ENCODE peak calls at places on chromosomes 3 and 15, in seven cellular contexts. One of them, this sample, is unnamed.

GRCh38 chr15:60074181-60074885 is 70.2 kb downstream of the FOXB1 start:
- DNase-seq in H1: no peak
- DNase-seq in HepG2: no peak
- DNase-seq in K562: no peak
- DNase-seq in SK-N-SH: no peak
- DNase-seq in GM12878: no peak
- DNase-seq in GM12892: no peak
- DNase-seq in this sample: no peak

GRCh38 chr3:67593761-67594234 is 60.6 kb downstream of the SUCLG2 start:
- DNase-seq in H1: peak
- DNase-seq in HepG2: peak
- DNase-seq in K562: peak
- DNase-seq in SK-N-SH: no peak
- DNase-seq in GM12878: no peak
- DNase-seq in GM12892: no peak
- DNase-seq in this sample: no peak

GRCh38 chr3:122305818-122306621 is 19.0 kb upstream of the CSTA start:
- DNase-seq in H1: no peak
- DNase-seq in HepG2: peak
- DNase-seq in K562: peak
- DNase-seq in SK-N-SH: no peak
- DNase-seq in GM12878: no peak
- DNase-seq in GM12892: no peak
- DNase-seq in this sample: no peak

GRCh38 chr3:173745952-173746682 is 348.6 kb downstream of the NLGN1 start:
- DNase-seq in H1: no peak
- DNase-seq in HepG2: no peak
- DNase-seq in K562: peak
- DNase-seq in SK-N-SH: no peak
- DNase-seq in GM12878: no peak
- DNase-seq in GM12892: no peak
- DNase-seq in this sample: no peak

GRCh38 chr15:28255965-28256364 is 66.0 kb downstream of the HERC2 start:
- DNase-seq in H1: no peak
- DNase-seq in HepG2: no peak
- DNase-seq in K562: no peak
- DNase-seq in SK-N-SH: no peak
- DNase-seq in GM12878: no peak
- DNase-seq in GM12892: no peak
- DNase-seq in this sample: no peak

GRCh38 chr3:113297281-113297680 is 85.9 kb downstream of the BOC start:
- DNase-seq in H1: no peak
- DNase-seq in HepG2: no peak
- DNase-seq in K562: no peak
- DNase-seq in SK-N-SH: peak
- DNase-seq in GM12878: no peak
- DNase-seq in GM12892: no peak
- DNase-seq in this sample: no peak

GRCh38 chr3:29513236-29513635 is 232.4 kb downstream of the RBMS3 start:
- DNase-seq in H1: no peak
- DNase-seq in HepG2: no peak
- DNase-seq in K562: no peak
- DNase-seq in SK-N-SH: no peak
- DNase-seq in GM12878: no peak
- DNase-seq in GM12892: no peak
- DNase-seq in this sample: no peak

GRCh38 chr15:36498401-36498800 is 81.0 kb upstream of the CDIN1 start:
- DNase-seq in H1: no peak
- DNase-seq in HepG2: no peak
- DNase-seq in K562: no peak
- DNase-seq in SK-N-SH: no peak
- DNase-seq in GM12878: no peak
- DNase-seq in GM12892: no peak
- DNase-seq in this sample: no peak

GRCh38 chr3:72932416-72932815 is 44.6 kb downstream of the GXYLT2 start:
- DNase-seq in H1: no peak
- DNase-seq in HepG2: no peak
- DNase-seq in K562: no peak
- DNase-seq in SK-N-SH: no peak
- DNase-seq in GM12878: no peak
- DNase-seq in GM12892: no peak
- DNase-seq in this sample: no peak

GRCh38 chr3:111676177-111677021 is 81.3 kb upstream of the ZBED2 start:
- DNase-seq in H1: no peak
- DNase-seq in HepG2: peak
- DNase-seq in K562: no peak
- DNase-seq in SK-N-SH: no peak
- DNase-seq in GM12878: no peak
- DNase-seq in GM12892: no peak
- DNase-seq in this sample: no peak

GRCh38 chr15:90402230-90402629 is 14.2 kb downstream of the IQGAP1 start:
- DNase-seq in H1: no peak
- DNase-seq in HepG2: peak
- DNase-seq in K562: peak
- DNase-seq in SK-N-SH: no peak
- DNase-seq in GM12878: no peak
- DNase-seq in GM12892: no peak
- DNase-seq in this sample: no peak
- TF ChIP-seq TAF1 in H1: no peak
- TF ChIP-seq TAF1 in HepG2: no peak
- TF ChIP-seq TAF1 in K562: no peak
- TF ChIP-seq TAF1 in SK-N-SH: no peak
- TF ChIP-seq TAF1 in GM12878: no peak
- TF ChIP-seq TAF1 in GM12892: no peak
- TF ChIP-seq TAF1 in this sample: no peak

DNA sequence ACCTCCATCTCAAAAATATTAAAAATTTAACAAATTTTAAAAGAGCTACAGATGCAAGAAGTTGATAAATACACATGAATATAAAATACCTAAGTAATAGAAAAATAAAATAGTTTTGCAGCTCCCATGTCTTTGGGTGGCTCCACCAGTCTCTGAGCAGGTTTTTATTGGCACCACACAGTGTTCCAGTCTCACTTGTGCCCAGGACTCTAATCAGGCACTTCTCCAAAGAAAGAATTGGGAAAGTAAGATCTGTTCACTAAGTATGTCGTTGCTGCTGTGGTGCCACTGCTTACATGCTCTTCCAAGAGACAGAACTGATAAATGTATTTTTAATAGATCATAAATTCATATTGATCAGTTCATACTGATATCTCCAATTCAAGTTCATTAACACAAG is 92.5 kb upstream of the ABI3BP start:
- DNase-seq in H1: no peak
- DNase-seq in HepG2: no peak
- DNase-seq in K562: no peak
- DNase-seq in SK-N-SH: no peak
- DNase-seq in GM12878: no peak
- DNase-seq in GM12892: no peak
- DNase-seq in this sample: no peak
- TF ChIP-seq TAF1 in H1: no peak
- TF ChIP-seq TAF1 in HepG2: no peak
- TF ChIP-seq TAF1 in K562: no peak
- TF ChIP-seq TAF1 in SK-N-SH: no peak
- TF ChIP-seq TAF1 in GM12878: no peak
- TF ChIP-seq TAF1 in GM12892: no peak
- TF ChIP-seq TAF1 in this sample: no peak

DNA sequence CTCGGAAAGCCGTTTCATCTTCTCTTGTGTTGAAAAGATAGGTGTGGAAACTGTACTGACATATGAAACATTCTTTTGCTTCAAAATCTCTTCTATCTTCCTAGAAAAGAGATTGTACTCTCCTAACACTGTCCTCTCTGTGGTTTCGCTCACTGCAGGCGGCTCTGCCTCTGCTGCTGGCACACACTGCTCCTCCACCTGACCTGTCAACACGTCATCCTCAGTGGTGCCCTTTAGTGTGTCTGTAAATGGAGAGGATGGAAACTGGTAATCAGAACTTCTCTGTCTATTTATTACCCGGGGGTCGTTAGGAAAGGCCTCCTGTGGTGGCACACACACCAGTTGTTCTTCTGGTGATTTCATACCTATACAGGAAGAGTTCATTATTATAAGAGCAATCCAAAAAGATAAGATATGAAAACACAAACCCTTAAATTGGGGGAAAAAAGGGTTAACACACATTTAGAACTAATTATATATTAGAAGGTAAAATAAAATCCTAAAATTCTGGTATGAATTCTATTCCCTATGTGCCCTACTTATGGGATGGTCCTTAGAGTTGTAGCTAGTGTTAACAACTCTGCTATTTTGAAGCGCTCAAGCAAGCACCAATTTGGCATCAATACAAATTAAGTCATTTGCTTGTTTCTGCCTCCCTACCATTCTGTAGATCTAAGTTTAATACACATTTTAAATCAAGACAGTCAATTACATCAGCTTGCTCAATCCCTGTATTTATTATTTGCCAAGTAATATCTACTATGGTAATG is 49.3 kb downstream of the TASOR start:
- DNase-seq in H1: no peak
- DNase-seq in HepG2: no peak
- DNase-seq in K562: no peak
- DNase-seq in SK-N-SH: no peak
- DNase-seq in GM12878: no peak
- DNase-seq in GM12892: no peak
- DNase-seq in this sample: no peak
- TF ChIP-seq TAF1 in H1: no peak
- TF ChIP-seq TAF1 in HepG2: no peak
- TF ChIP-seq TAF1 in K562: no peak
- TF ChIP-seq TAF1 in SK-N-SH: no peak
- TF ChIP-seq TAF1 in GM12878: no peak
- TF ChIP-seq TAF1 in GM12892: no peak
- TF ChIP-seq TAF1 in this sample: no peak

GRCh38 chr15:31457631-31458526 is 131.2 kb downstream of the KLF13 start:
- DNase-seq in H1: no peak
- DNase-seq in HepG2: no peak
- DNase-seq in K562: no peak
- DNase-seq in SK-N-SH: no peak
- DNase-seq in GM12878: no peak
- DNase-seq in GM12892: no peak
- DNase-seq in this sample: no peak

GRCh38 chr15:31456329-31457060 is 129.9 kb downstream of the KLF13 start:
- DNase-seq in H1: no peak
- DNase-seq in HepG2: no peak
- DNase-seq in K562: no peak
- DNase-seq in SK-N-SH: no peak
- DNase-seq in GM12878: no peak
- DNase-seq in GM12892: no peak
- DNase-seq in this sample: no peak

GRCh38 chr15:31457161-31457560 is 130.5 kb downstream of the KLF13 start:
- DNase-seq in H1: no peak
- DNase-seq in HepG2: no peak
- DNase-seq in K562: no peak
- DNase-seq in SK-N-SH: no peak
- DNase-seq in GM12878: no peak
- DNase-seq in GM12892: no peak
- DNase-seq in this sample: no peak

GRCh38 chr15:31453558-31454318 is 127.1 kb downstream of the KLF13 start:
- DNase-seq in H1: no peak
- DNase-seq in HepG2: no peak
- DNase-seq in K562: no peak
- DNase-seq in SK-N-SH: no peak
- DNase-seq in GM12878: no peak
- DNase-seq in GM12892: no peak
- DNase-seq in this sample: no peak

GRCh38 chr15:31455499-31455898 is 128.9 kb downstream of the KLF13 start:
- DNase-seq in H1: no peak
- DNase-seq in HepG2: no peak
- DNase-seq in K562: no peak
- DNase-seq in SK-N-SH: no peak
- DNase-seq in GM12878: no peak
- DNase-seq in GM12892: no peak
- DNase-seq in this sample: no peak
- TF ChIP-seq TAF1 in H1: no peak
- TF ChIP-seq TAF1 in HepG2: no peak
- TF ChIP-seq TAF1 in K562: no peak
- TF ChIP-seq TAF1 in SK-N-SH: no peak
- TF ChIP-seq TAF1 in GM12878: no peak
- TF ChIP-seq TAF1 in GM12892: no peak
- TF ChIP-seq TAF1 in this sample: no peak

DNA sequence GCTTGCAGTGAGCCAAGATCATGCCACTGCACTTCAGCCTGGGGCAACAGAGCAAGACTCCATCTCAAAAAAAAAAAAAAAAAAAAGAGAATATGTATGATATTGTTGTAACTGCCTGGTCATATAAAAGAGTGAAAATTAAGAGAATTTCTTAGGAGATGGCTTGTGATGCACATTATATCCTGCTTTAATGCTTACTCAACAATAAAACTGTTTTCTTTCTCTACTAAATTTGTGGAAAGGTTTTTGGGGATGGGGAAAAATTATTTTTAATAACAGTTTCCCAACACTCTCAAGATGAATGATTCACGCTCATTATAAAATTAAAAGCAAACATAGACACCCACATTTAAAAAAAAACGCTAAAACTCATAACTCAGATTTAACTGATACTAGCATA is 1163.0 kb downstream of the SI start:
- DNase-seq in H1: no peak
- DNase-seq in HepG2: no peak
- DNase-seq in K562: no peak
- DNase-seq in SK-N-SH: no peak
- DNase-seq in GM12878: no peak
- DNase-seq in GM12892: no peak
- DNase-seq in this sample: no peak
- TF ChIP-seq TAF1 in H1: no peak
- TF ChIP-seq TAF1 in HepG2: no peak
- TF ChIP-seq TAF1 in K562: no peak
- TF ChIP-seq TAF1 in SK-N-SH: no peak
- TF ChIP-seq TAF1 in GM12878: no peak
- TF ChIP-seq TAF1 in GM12892: no peak
- TF ChIP-seq TAF1 in this sample: no peak

This sample was measured in GM12891.